ENCODE peak calls at places on chromosomes 11 and 22, in ten cellular contexts. C is astrocyte of the spinal cord, I is hepatocyte, V is cardiac fibroblast, X is IMR-90, K is fibroblast of villous mesenchyme, F is psoas muscle, J is fibroblast of the aortic adventitia, S is adrenal gland, P is spleen. U is an unnamed sample.

GRCh38 chr11:75673977-75674582 is 5.2 kb upstream of the MAP6 start:
- DNase-seq in P (no peak), C (peak), V (peak), F (no peak), S (peak), K (peak), X (peak), J (peak), I (no peak), U (peak)

GRCh38 chr11:75577198-75577597 is 15.1 kb downstream of the SERPINH1 start:
- DNase-seq in K (peak), J (no peak), V (peak), X (peak), P (no peak), C (no peak), I (peak), F (peak), S (peak), U (no peak)

GRCh38 chr11:92225563-92226308 is 1.1 kb downstream of the FAT3 start:
- DNase-seq in S (no peak), I (peak), X (no peak), J (no peak), V (peak), F (peak), P (no peak), K (peak), C (peak), U (no peak)

GRCh38 chr11:114258696-114259095 is 37.5 kb upstream of the NNMT start:
- DNase-seq in J (no peak), K (no peak), C (no peak), V (no peak), X (no peak), I (no peak), F (peak), S (no peak), P (no peak), U (no peak)

GRCh38 chr22:49638788-49639187 is 188.9 kb downstream of the BRD1 start:
- DNase-seq in J (no peak), X (no peak), K (no peak), C (peak), I (no peak), V (no peak), F (no peak), S (peak), P (no peak), U (no peak)

GRCh38 chr11:82927264-82927880 is 25.8 kb downstream of the DDIAS start:
- DNase-seq in I (peak), V (peak), J (peak), F (no peak), C (peak), K (peak), S (no peak), X (peak), P (no peak), U (peak)

GRCh38 chr11:124669193-124669592 is 4.3 kb downstream of the SIAE start:
- DNase-seq in C (peak), V (peak), S (peak), F (no peak), J (peak), P (no peak), K (peak), X (peak), I (peak), U (peak)

GRCh38 chr11:298406-299065 is 790 bp downstream of the IFITM5 start:
- DNase-seq in K (no peak), X (no peak), P (peak), J (no peak), C (no peak), S (no peak), I (no peak), V (no peak), F (peak), U (no peak)

GRCh38 chr11:5928811-5929210 is 13.2 kb upstream of the OR56A3 start:
- DNase-seq in C (no peak), S (no peak), I (no peak), K (no peak), J (no peak), F (no peak), V (no peak), X (no peak), P (no peak), U (no peak)

GRCh38 chr11:5317301-5317700 is 6.8 kb downstream of the OR51B2 start:
- DNase-seq in F (no peak), I (no peak), S (no peak), C (no peak), J (no peak), V (no peak), X (no peak), P (no peak), K (no peak), U (no peak)

GRCh38 chr11:26332572-26332915 is 614 bp downstream of the ANO3 start:
- DNase-seq in I (no peak), F (no peak), J (peak), V (peak), P (no peak), K (no peak), C (no peak), S (no peak), X (no peak), U (peak)

GRCh38 chr11:26960265-26960664 is 33.6 kb upstream of the FIBIN start:
- DNase-seq in V (peak), S (no peak), X (peak), F (no peak), C (no peak), K (no peak), P (no peak), I (no peak), J (peak), U (peak)

GRCh38 chr11:1883342-1884122 is 8.2 kb downstream of the PRR33 start:
- DNase-seq in C (no peak), V (no peak), S (peak), J (no peak), X (no peak), I (no peak), P (peak), K (no peak), F (no peak), U (no peak)

GRCh38 chr11:62489204-62489603 is 57.4 kb downstream of the AHNAK start:
- DNase-seq in J (peak), X (peak), P (no peak), V (no peak), K (no peak), I (no peak), C (no peak), F (no peak), S (no peak), U (no peak)

GRCh38 chr11:124172076-124172475 is 11.1 kb upstream of the OR10D3 start:
- DNase-seq in S (no peak), C (no peak), F (no peak), P (no peak), J (no peak), X (no peak), K (no peak), I (no peak), V (no peak), U (no peak)

GRCh38 chr11:94504689-94505293 is 7.5 kb upstream of the C11orf97 start:
- DNase-seq in V (peak), P (no peak), X (peak), S (no peak), C (peak), I (peak), J (peak), F (no peak), K (peak), U (peak)

GRCh38 chr11:16993495-16993894 is 20.7 kb downstream of the PLEKHA7 start:
- DNase-seq in S (no peak), C (no peak), K (no peak), I (no peak), V (no peak), X (no peak), F (no peak), P (no peak), J (no peak), U (no peak)

GRCh38 chr11:14190992-14191773 is 167.8 kb downstream of the RRAS2 start:
- DNase-seq in C (no peak), F (no peak), J (peak), I (no peak), V (no peak), K (no peak), X (no peak), S (no peak), P (no peak), U (no peak)

GRCh38 chr22:46730568-46731245 is 7.3 kb downstream of the CERK start:
- DNase-seq in K (peak), C (no peak), J (no peak), I (peak), F (no peak), X (no peak), V (no peak), P (no peak), S (no peak), U (no peak)

GRCh38 chr22:22068025-22068424 is 85.4 kb upstream of the TOP3B start:
- DNase-seq in I (no peak), X (no peak), V (no peak), C (no peak), F (no peak), J (no peak), K (no peak), S (no peak), P (no peak), U (no peak)

GRCh38 chr22:20526628-20527355 is 19.4 kb downstream of the MED15 start:
- DNase-seq in S (no peak), X (peak), I (peak), J (peak), F (no peak), C (peak), P (no peak), K (peak), V (peak), U (peak)

GRCh38 chr11:19407692-19408091 is 166.9 kb upstream of the E2F8 start:
- DNase-seq in K (no peak), I (no peak), P (no peak), F (no peak), S (no peak), C (no peak), X (no peak), J (no peak), V (no peak), U (no peak)

DNA sequence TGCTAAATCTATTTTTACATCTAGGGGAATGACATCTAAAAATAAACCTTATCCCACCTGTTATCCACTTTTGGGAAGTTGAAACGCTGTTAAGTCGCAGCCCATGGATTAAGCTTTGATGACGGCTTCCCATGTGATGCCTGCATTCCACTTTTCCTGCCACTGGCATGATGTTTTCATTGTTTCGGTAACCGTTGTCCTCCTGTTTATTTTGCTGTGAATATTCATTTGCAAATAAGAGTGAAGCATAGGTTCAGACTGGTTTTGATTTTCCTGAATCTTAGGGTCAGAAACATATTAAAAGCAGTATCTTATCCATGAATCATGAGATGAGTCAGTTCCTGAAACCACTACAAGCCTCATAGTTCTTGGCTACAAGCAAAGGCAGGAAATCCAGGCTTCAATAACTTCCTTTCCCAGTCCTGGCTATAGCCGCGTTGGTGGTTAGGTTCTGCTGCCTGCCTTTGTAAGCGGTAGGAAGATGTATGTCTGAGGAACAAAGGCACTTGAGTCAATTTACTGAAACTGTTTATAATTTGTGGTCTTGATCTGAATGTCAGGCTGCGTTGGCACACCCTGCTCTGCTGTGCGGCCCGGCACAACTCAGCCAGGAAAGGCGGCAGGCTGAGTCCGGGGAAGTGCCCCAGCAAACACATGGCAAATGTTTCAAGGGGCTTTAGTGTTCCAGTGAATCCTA is 19.4 kb downstream of the TEAD1 start:
- DNase-seq in K (peak), C (peak), P (no peak), J (peak), S (peak), X (peak), F (peak), V (peak), I (peak), U (peak)
- H3K4me3 ChIP-seq in K (peak), C (peak), P (no peak), J (peak), S (no peak), X (peak), F (peak), V (no peak), I (no peak), U (peak)

GRCh38 chr22:36809351-36809750 is 7.5 kb downstream of the PVALB start:
- DNase-seq in V (no peak), J (no peak), F (no peak), C (no peak), P (no peak), I (no peak), S (no peak), K (no peak), X (no peak), U (no peak)

GRCh38 chr22:36811094-36811797 is 5.6 kb downstream of the PVALB start:
- DNase-seq in K (no peak), S (no peak), I (no peak), F (no peak), X (no peak), V (no peak), J (no peak), P (no peak), C (no peak), U (no peak)

GRCh38 chr22:36807627-36808026 is 9.2 kb downstream of the PVALB start:
- DNase-seq in P (no peak), J (no peak), X (no peak), V (no peak), F (no peak), C (no peak), S (no peak), K (no peak), I (no peak), U (no peak)

GRCh38 chr22:36806824-36807223 is 10.0 kb downstream of the PVALB start:
- DNase-seq in F (no peak), K (no peak), S (no peak), C (no peak), V (no peak), J (peak), X (no peak), P (no peak), I (no peak), U (peak)

DNA sequence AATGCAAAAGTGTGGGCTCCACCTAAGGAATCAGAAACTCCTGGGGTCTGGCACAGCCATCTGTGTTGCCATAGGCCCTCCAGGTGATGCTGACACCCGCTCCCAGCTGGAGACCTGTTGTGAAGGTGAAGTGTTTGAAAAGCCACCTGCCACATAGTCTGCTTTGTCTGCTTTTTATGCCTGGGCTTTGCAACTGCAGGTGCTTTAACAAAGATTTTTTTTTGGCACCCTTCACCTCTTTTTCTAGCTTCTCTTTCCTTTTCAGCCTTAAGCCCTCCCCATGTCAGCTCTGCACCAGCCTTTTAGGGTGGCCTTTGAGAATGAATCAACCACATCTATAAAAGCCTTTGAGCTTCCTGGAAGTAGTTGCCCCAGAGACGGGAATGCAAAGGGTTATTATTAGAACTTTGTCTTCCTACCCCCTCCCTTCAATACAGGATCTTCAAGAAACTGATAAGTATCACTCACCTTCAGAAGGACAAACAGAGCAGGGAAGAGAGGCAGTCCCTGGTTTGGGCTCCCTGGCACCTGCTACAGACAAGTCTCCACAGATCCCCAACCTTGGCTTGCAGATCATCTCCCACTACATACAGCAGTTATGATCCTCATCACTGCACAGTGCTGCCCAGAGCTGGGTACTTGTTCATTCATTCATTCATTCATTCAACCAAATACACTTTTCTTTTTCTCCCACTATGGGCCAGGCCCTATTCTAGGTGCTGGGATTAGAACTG is 8.1 kb downstream of the PVALB start:
- DNase-seq in K (no peak), I (no peak), S (no peak), P (no peak), C (no peak), X (no peak), J (no peak), F (no peak), V (no peak), U (no peak)
- TF ChIP-seq CTCF in K (no peak), I (no peak), S (no peak), P (no peak), C (no peak), X (no peak), J (no peak), F (no peak), V (no peak), U (no peak)

DNA sequence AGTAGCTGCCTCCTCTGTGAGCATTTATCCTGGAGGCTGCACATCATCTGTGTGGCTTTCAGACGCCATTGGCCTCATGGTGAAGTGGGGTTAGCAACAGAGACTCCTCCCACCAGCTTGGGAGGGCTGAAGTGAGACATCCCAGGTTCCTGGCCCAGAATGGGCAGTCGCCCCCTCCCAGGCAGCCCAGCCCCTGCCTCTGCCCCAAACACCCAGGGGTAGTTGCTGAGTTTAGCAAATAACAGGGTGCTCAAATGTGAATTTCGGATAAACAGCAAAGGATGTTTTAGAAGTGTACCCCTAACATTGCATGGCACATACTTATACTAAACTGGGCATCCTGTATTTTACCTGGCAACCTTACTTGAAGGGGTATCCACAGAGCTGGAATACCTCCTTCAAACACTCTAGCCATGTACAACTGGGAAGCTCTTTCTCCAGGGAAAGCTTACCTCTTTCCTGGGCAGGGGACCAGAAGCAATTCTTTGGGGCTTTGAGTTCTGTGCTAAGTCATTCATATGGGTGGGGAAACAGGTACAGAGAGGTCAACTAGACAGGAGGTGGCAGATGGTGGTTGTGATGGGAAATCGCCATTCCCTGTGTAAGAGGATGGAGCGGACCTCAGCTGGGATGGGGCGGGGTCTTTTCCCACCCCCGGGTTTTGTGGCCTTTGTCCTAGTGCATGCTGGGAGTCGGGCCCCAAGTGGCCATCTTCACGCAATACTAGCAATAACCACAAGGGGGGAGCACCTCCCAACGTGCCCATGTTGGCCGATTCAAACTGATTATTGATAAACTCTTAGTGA is 19.3 kb downstream of the MTFP1 start:
- DNase-seq in F (no peak), K (peak), P (no peak), I (peak), X (peak), J (peak), V (peak), C (peak), S (peak), U (peak)
- H3K4me3 ChIP-seq in F (no peak), K (no peak), P (no peak), I (no peak), X (no peak), J (no peak), V (no peak), C (no peak), S (no peak), U (no peak)

DNA sequence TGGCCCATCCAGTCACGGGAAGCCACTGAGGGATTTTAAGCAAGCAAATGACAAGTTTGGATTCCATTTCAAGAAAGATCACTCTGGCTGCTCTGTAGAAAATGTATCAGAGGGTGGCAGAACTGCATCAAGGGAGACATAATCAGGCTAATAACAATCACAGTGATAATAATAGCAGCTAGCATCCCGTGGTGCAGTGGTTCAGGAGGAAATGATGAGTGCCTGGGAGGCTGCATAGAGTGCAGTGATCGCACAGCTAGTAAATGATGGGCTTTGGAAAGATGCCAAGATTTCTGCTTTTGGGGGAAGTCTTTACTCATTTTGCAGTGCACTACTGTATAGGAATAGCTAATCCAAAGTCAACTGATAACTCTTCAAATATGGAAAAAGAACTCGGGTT is 35.8 kb downstream of the TNRC6B start:
- DNase-seq in K (no peak), S (no peak), X (no peak), F (no peak), I (no peak), C (peak), V (peak), J (no peak), P (no peak), U (peak)
- TF ChIP-seq CTCF in K (no peak), S (no peak), X (no peak), F (no peak), I (no peak), C (no peak), V (no peak), J (no peak), P (no peak), U (no peak)

U was measured in fibroblast of pulmonary artery.